ENCODE peak calls at places on chromosome X, in five cellular contexts. P, N, A, Q and S are unnamed samples.

GRCh38 chrX:153438522-153438921 is 7.3 kb downstream of the TREX2 start:
- DNase-seq in P (no peak), N (peak; percentile 20), A (no peak), Q (no peak), S (no peak)

GRCh38 chrX:40996886-40997530 is 88.2 kb upstream of the USP9X start:
- DNase-seq in P (no peak), N (peak; percentile 70), A (no peak), Q (peak; percentile 62), S (peak; percentile 36)

GRCh38 chrX:49079489-49080428 is at the start of gene WDR45:
- DNase-seq in P (peak; percentile 44), N (peak; percentile 51), A (peak; percentile 8), Q (peak; percentile 86), S (peak; percentile 89)

GRCh38 chrX:101265869-101266428 is 25.2 kb downstream of the TAF7L start:
- DNase-seq in P (no peak), N (no peak), A (no peak), Q (no peak), S (no peak)

GRCh38 chrX:83278988-83279387 is 229.1 kb upstream of the POU3F4 start:
- DNase-seq in P (no peak), N (no peak), A (no peak), Q (no peak), S (no peak)

GRCh38 chrX:82087699-82088098 is 885.8 kb downstream of the SH3BGRL start:
- DNase-seq in P (no peak), N (no peak), A (no peak), Q (no peak), S (no peak)

GRCh38 chrX:56786889-56787733 is 58.1 kb downstream of the NBDY start:
- DNase-seq in P (no peak), N (no peak), A (no peak), Q (no peak), S (no peak)

GRCh38 chrX:47176101-47176740 is 17.4 kb upstream of the UBA1 start:
- DNase-seq in P (no peak), N (no peak), A (no peak), Q (no peak), S (no peak)

GRCh38 chrX:40202456-40202855 is 104.7 kb upstream of the BCOR start:
- DNase-seq in P (no peak), N (no peak), A (peak; percentile 31), Q (no peak), S (no peak)

GRCh38 chrX:47078129-47079043 is at the start of gene RGN:
- DNase-seq in P (peak; percentile 33), N (peak; percentile 81), A (no peak), Q (no peak), S (no peak)

GRCh38 chrX:20372533-20372932 is 105.8 kb upstream of the RPS6KA3 start:
- DNase-seq in P (no peak), N (no peak), A (no peak), Q (no peak), S (no peak)

GRCh38 chrX:15576019-15576418 is 24.7 kb downstream of the ACE2 start:
- DNase-seq in P (no peak), N (no peak), A (no peak), Q (no peak), S (no peak)

GRCh38 chrX:113545040-113545439 is 704.4 kb upstream of the AMOT start:
- DNase-seq in P (no peak), N (no peak), A (no peak), Q (no peak), S (no peak)

GRCh38 chrX:119468186-119468929 is at the start of gene SLC25A5:
- DNase-seq in P (peak; percentile 77), N (peak; percentile 75), A (peak; percentile 49), Q (peak; percentile 88), S (peak; percentile 60)

GRCh38 chrX:2371026-2371778 is 129.6 kb downstream of the DHRSX start:
- DNase-seq in P (peak; percentile 57), N (no peak), A (no peak), Q (peak; percentile 72), S (no peak)

GRCh38 chrX:1336331-1337143 is at the start of gene IL3RA:
- DNase-seq in P (no peak), N (no peak), A (peak; percentile 52), Q (no peak), S (peak; percentile 45)

GRCh38 chrX:153442463-153442862 is 3.4 kb downstream of the TREX2 start:
- DNase-seq in P (no peak), N (no peak), A (no peak), Q (no peak), S (no peak)

GRCh38 chrX:925652-926061 is 286.8 kb downstream of the CRLF2 start:
- DNase-seq in P (no peak), N (no peak), A (no peak), Q (no peak), S (no peak)

GRCh38 chrX:138740361-138740760 is 28.8 kb upstream of the FGF13 start:
- DNase-seq in P (no peak), N (no peak), A (no peak), Q (no peak), S (no peak)

GRCh38 chrX:118373538-118373937 is 27.6 kb downstream of the WDR44 start:
- DNase-seq in P (no peak), N (peak; percentile 30), A (no peak), Q (no peak), S (no peak)

GRCh38 chrX:97308161-97308560 is 424.5 kb downstream of the RPA4 start:
- DNase-seq in P (no peak), N (no peak), A (no peak), Q (no peak), S (no peak)

GRCh38 chrX:90883479-90883878 is 551.2 kb upstream of the PABPC5 start:
- DNase-seq in P (no peak), N (no peak), A (no peak), Q (no peak), S (no peak)

GRCh38 chrX:47880927-47881326 is 44.2 kb downstream of the ZNF81 start:
- DNase-seq in P (no peak), N (no peak), A (no peak), Q (no peak), S (no peak)

GRCh38 chrX:103175944-103176753 is 38.8 kb upstream of the BEX4 start:
- DNase-seq in P (peak; percentile 60), N (peak; percentile 11), A (no peak), Q (peak; percentile 56), S (peak; percentile 37)

GRCh38 chrX:9341305-9342201 is 123.3 kb upstream of the TBL1X start:
- DNase-seq in P (no peak), N (no peak), A (peak; percentile 53), Q (peak; percentile 60), S (peak; percentile 45)

GRCh38 chrX:134186362-134187121 is 50.4 kb upstream of the CCDC160 start:
- DNase-seq in P (no peak), N (no peak), A (peak; percentile 21), Q (no peak), S (no peak)

GRCh38 chrX:32874839-32875238 is 336.5 kb downstream of the DMD start:
- DNase-seq in P (no peak), N (no peak), A (no peak), Q (no peak), S (no peak)

GRCh38 chrX:7480721-7481120 is 332.8 kb upstream of the PUDP start:
- DNase-seq in P (no peak), N (no peak), A (no peak), Q (no peak), S (no peak)

GRCh38 chrX:150363561-150364346 is 637 bp downstream of the MAMLD1 start:
- DNase-seq in P (peak; percentile 23), N (no peak), A (no peak), Q (no peak), S (peak; percentile 61)

GRCh38 chrX:940691-941090 is 271.8 kb downstream of the CRLF2 start:
- DNase-seq in P (no peak), N (no peak), A (no peak), Q (no peak), S (no peak)

GRCh38 chrX:75155830-75156525 is at the start of gene ABCB7:
- DNase-seq in P (peak; percentile 45), N (peak; percentile 65), A (peak; percentile 34), Q (peak; percentile 54), S (peak; percentile 60)

GRCh38 chrX:119694601-119695534 is 1.9 kb upstream of the SEPTIN6 start:
- DNase-seq in P (peak; percentile 28), N (peak; percentile 39), A (no peak), Q (no peak), S (peak; percentile 42)

GRCh38 chrX:41010188-41010846 is 74.9 kb upstream of the USP9X start:
- DNase-seq in P (peak; percentile 41), N (peak; percentile 89), A (no peak), Q (peak; percentile 75), S (peak; percentile 47)

GRCh38 chrX:12930150-12930549 is 23.7 kb downstream of the TLR8 start:
- DNase-seq in P (no peak), N (no peak), A (no peak), Q (no peak), S (no peak)

DNA sequence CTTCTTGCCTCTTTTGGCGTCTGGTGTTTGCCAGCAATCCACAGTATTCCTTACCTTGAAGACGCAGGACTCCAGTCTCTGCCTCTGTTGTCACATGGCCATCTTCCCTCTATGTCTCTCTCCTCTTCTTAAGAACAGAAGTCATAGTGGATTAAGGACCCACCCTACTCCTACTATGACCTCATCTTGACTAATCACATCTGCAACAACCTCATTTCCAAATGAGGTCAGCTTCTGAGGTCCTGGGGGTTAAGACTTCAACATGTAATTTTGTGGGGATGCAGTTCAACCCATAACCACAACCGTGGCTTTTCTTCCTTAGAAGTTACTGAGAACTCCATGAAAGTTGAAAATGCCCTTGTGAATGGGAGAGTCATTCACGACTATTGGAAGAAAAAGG is 23.3 kb downstream of the TLR8 start:
- DNase-seq in P (no peak), N (no peak), A (no peak), Q (no peak), S (no peak)
- TF ChIP-seq ESRRA in P (no peak), N (no peak), A (no peak), Q (no peak), S (no peak)

GRCh38 chrX:109199726-109200125 is 282.2 kb downstream of the GUCY2F start:
- DNase-seq in P (no peak), N (no peak), A (no peak), Q (no peak), S (no peak)
- TF ChIP-seq ESRRA in P (no peak), N (no peak), A (no peak), Q (no peak), S (no peak)

DNA sequence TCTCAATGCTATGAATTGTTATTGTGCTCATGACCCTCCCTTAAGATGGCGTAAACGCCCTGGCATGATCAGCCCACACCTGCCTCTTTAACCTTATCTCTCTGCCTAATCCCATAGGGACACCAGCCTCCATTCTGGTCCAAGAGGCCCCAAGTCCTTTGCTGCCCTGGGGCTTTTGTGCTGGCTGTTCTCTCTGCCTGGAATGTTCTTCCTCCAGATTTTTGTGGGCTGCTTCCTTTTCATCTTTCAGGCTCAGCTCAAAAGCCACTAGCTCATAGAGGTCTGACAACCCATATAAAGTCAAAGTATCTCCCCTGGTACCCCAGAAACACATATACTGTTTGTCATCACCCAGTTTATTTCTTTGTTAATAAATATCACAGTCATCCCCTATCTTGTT is 42.4 kb downstream of the APLN start:
- DNase-seq in P (no peak), N (no peak), A (no peak), Q (no peak), S (no peak)
- TF ChIP-seq ESRRA in P (no peak), N (no peak), A (no peak), Q (no peak), S (no peak)

DNA sequence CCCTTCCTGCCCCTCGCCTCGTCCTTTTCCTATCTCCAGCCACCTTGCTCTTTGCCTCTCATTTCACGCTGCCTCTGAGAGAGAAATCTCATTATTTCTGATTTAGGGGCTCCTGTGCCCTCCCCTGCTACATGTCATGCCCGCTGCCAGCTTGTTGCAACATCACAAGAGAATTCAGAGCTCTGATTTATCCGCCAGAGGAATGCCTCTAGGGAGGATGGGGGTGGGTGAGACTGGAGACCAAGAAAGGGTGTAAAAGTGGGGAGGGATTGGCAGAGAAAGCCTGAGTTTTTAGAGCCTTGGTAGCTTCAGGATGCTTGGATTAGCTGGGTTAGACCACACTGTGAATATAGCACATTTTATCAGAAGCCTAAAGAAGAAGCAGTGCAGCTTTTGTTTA is 100.8 kb downstream of the NHS start:
- DNase-seq in P (no peak), N (no peak), A (no peak), Q (no peak), S (no peak)
- TF ChIP-seq ESRRA in P (no peak), N (no peak), A (no peak), Q (no peak), S (no peak)